ENCODE peak calls at places on chromosomes 12 and 14, in ten cellular contexts. C is stimulated activated CD4-positive, alpha-beta T cell treated with anti-CD3 and anti-CD28 coated beads, Interleukin-4, amount 100 ng/mL, for 48 hours; O is foreskin fibroblast; U is activated T-helper 1 cell treated with anti-CD3 and anti-CD28 coated beads, Interleukin-12 subunit alpha, Interleukin-12 subunit beta, Interleukin-2, Interleukin-4 antibody, amounts not matched to agents 30 ng/mL and 10 ng/mL and 1 ng/mL, durations not matched to agents 14 hours and 24 hours and 36 hours; S is ACHN; N is thoracic aorta; W is occipital lobe; G is NCI-H2081; B is GM19239; R is GM13977. Q is an unnamed sample.

GRCh38 chr14:72688990-72689677 is 204.8 kb downstream of the DPF3 start:
- DNase-seq in C (no peak), O (no peak), U (no peak), S (no peak), N (no peak), W (no peak), G (no peak), B (no peak), R (no peak), Q (no peak)

GRCh38 chr14:104357689-104358527 is 219.5 kb downstream of the KIF26A start:
- DNase-seq in C (no peak), O (no peak), U (no peak), S (no peak), N (no peak), W (no peak), G (no peak), B (no peak), R (no peak), Q (no peak)

GRCh38 chr12:65537978-65538377 is 259.5 kb downstream of the MSRB3 start:
- DNase-seq in C (no peak), O (no peak), U (no peak), S (peak), N (no peak), W (no peak), G (no peak), B (no peak), R (no peak), Q (no peak)

GRCh38 chr12:42735869-42736361 is 146.4 kb upstream of the PRICKLE1 start:
- DNase-seq in C (no peak), O (peak), U (no peak), S (no peak), N (no peak), W (peak), G (no peak), B (no peak), R (no peak), Q (no peak)

GRCh38 chr14:77708749-77709148 is 846 bp downstream of the SLIRP start:
- DNase-seq in C (no peak), O (no peak), U (no peak), S (no peak), N (no peak), W (no peak), G (no peak), B (no peak), R (no peak), Q (no peak)

GRCh38 chr14:105147701-105148603 is 20.6 kb downstream of the JAG2 start:
- DNase-seq in C (no peak), O (no peak), U (no peak), S (no peak), N (no peak), W (no peak), G (no peak), B (no peak), R (no peak), Q (no peak)

GRCh38 chr12:47133981-47134380 is 54.2 kb upstream of the AMIGO2 start:
- DNase-seq in C (no peak), O (peak), U (no peak), S (no peak), N (no peak), W (no peak), G (no peak), B (no peak), R (no peak), Q (no peak)

GRCh38 chr12:50186667-50187066 is 19.5 kb upstream of the CERS5 start:
- DNase-seq in C (no peak), O (peak), U (no peak), S (no peak), N (no peak), W (no peak), G (no peak), B (no peak), R (no peak), Q (no peak)

GRCh38 chr14:23537351-23538048 is 14.1 kb downstream of the ZFHX2 start:
- DNase-seq in C (no peak), O (peak), U (no peak), S (peak), N (no peak), W (no peak), G (no peak), B (no peak), R (no peak), Q (no peak)

GRCh38 chr12:124044809-124045321 is 71.8 kb downstream of the ZNF664 start:
- DNase-seq in C (no peak), O (no peak), U (no peak), S (no peak), N (no peak), W (no peak), G (no peak), B (no peak), R (no peak), Q (no peak)

GRCh38 chr12:87518508-87518907 is 510.7 kb downstream of the C12orf50 start:
- DNase-seq in C (no peak), O (no peak), U (no peak), S (no peak), N (no peak), W (no peak), G (no peak), B (no peak), R (no peak), Q (no peak)